ENCODE peak calls at places on chromosomes 2 and 18, in six cellular contexts. M, U, T, F, Z and Q are unnamed samples.

GRCh38 chr18:76528477-76529432 is 33.7 kb upstream of the ZNF516 start:
- DNase-seq in M (no peak), U (peak; percentile 70), T (no peak), F (no peak), Z (peak; percentile 48), Q (no peak)

GRCh38 chr2:181900007-181900651 is 8.6 kb downstream of the ITPRID2 start:
- DNase-seq in M (no peak), U (no peak), T (no peak), F (no peak), Z (no peak), Q (no peak)

GRCh38 chr18:70693196-70693595 is 404.4 kb downstream of the SOCS6 start:
- DNase-seq in M (no peak), U (no peak), T (no peak), F (no peak), Z (no peak), Q (no peak)

GRCh38 chr18:61825386-61825785 is 67.4 kb downstream of the RNF152 start:
- DNase-seq in M (no peak), U (peak; percentile 39), T (no peak), F (no peak), Z (peak; percentile 58), Q (peak; percentile 26)

GRCh38 chr2:22902662-22903165 is 482.3 kb upstream of the KLHL29 start:
- DNase-seq in M (no peak), U (no peak), T (no peak), F (no peak), Z (no peak), Q (no peak)

GRCh38 chr2:222976521-222977076 is 75.4 kb upstream of the KCNE4 start:
- DNase-seq in M (no peak), U (no peak), T (no peak), F (no peak), Z (no peak), Q (no peak)

GRCh38 chr2:180385601-180386201 is 378.6 kb upstream of the CWC22 start:
- DNase-seq in M (no peak), U (peak; percentile 88), T (peak; percentile 71), F (peak; percentile 54), Z (peak; percentile 35), Q (no peak)

GRCh38 chr2:145323512-145323911 is 803.6 kb upstream of the ZEB2 start:
- DNase-seq in M (no peak), U (peak; percentile 51), T (peak; percentile 4), F (no peak), Z (peak; percentile 26), Q (no peak)

GRCh38 chr2:186862869-186863709 is 14.1 kb upstream of the ZSWIM2 start:
- DNase-seq in M (no peak), U (peak; percentile 59), T (peak; percentile 63), F (peak; percentile 23), Z (peak; percentile 51), Q (no peak)

GRCh38 chr18:56982756-56983155 is 164.1 kb upstream of the BOD1L2 start:
- DNase-seq in M (no peak), U (no peak), T (no peak), F (no peak), Z (no peak), Q (no peak)

GRCh38 chr2:238099709-238100048 is 461 bp upstream of the ESPNL start:
- DNase-seq in M (no peak), U (no peak), T (no peak), F (no peak), Z (no peak), Q (no peak)

GRCh38 chr2:160241251-160242137 is 41.4 kb upstream of the ITGB6 start:
- DNase-seq in M (no peak), U (peak; percentile 87), T (peak; percentile 68), F (peak; percentile 64), Z (peak; percentile 84), Q (no peak)

GRCh38 chr2:170923799-170924198 is 5.3 kb upstream of the GORASP2 start:
- DNase-seq in M (no peak), U (no peak), T (no peak), F (no peak), Z (no peak), Q (no peak)